ENCODE peak calls at places on chromosomes 3 and 15, in four cellular contexts. P is endothelial cell of umbilical vein, M is HepG2, W is K562. J is an unnamed sample.
A peak's percentile ranks its signal among the peaks of the same experiment; 100 is the strongest.

GRCh38 chr3:70245746-70246525 is 66.5 kb downstream of the MDFIC2 start:
- DNase-seq in P (no peak), M (no peak), W (no peak), J (no peak)

GRCh38 chr15:101038327-101039003 is 119.3 kb downstream of the LRRK1 start:
- DNase-seq in P (no peak), M (no peak), W (no peak), J (no peak)

GRCh38 chr15:68682330-68682729 is 103.5 kb downstream of the CORO2B start:
- DNase-seq in P (no peak), M (no peak), W (no peak), J (no peak)

GRCh38 chr3:71109241-71109976 is 474.1 kb downstream of the FOXP1 start:
- DNase-seq in P (peak; percentile 86), M (no peak), W (no peak), J (no peak)

GRCh38 chr3:105399611-105400010 is 32.9 kb downstream of the ALCAM start:
- DNase-seq in P (no peak), M (no peak), W (no peak), J (no peak)

GRCh38 chr3:125681146-125681545 is 85.8 kb upstream of the OSBPL11 start:
- DNase-seq in P (no peak), M (no peak), W (no peak), J (no peak)

GRCh38 chr3:13800064-13800463 is 79.8 kb downstream of the WNT7A start:
- DNase-seq in P (no peak), M (no peak), W (no peak), J (no peak)

GRCh38 chr3:42871592-42872196 is 4.0 kb downstream of the CYP8B1 start:
- DNase-seq in P (peak; percentile 16), M (no peak), W (no peak), J (no peak)

GRCh38 chr15:93213281-93213680 is 124.3 kb upstream of the RGMA start:
- DNase-seq in P (no peak), M (no peak), W (no peak), J (no peak)

GRCh38 chr15:67240235-67241131 is 14.0 kb downstream of the AAGAB start:
- DNase-seq in P (peak; percentile 16), M (peak; percentile 13), W (peak; percentile 9), J (peak; percentile 8)

GRCh38 chr3:113212845-113213375 is 1.6 kb downstream of the BOC start:
- DNase-seq in P (no peak), M (no peak), W (no peak), J (no peak)

GRCh38 chr15:66287461-66288055 is 5.8 kb upstream of the DIS3L start:
- DNase-seq in P (peak; percentile 48), M (no peak), W (peak; percentile 33), J (no peak)

GRCh38 chr3:43618142-43618541 is 3.7 kb downstream of the ANO10 start:
- DNase-seq in P (no peak), M (no peak), W (no peak), J (no peak)

GRCh38 chr15:49134683-49135341 is 20.6 kb downstream of the COPS2 start:
- DNase-seq in P (peak; percentile 82), M (no peak), W (no peak), J (no peak)

GRCh38 chr3:142355692-142356091 is 92.1 kb downstream of the XRN1 start:
- DNase-seq in P (no peak), M (no peak), W (no peak), J (peak; percentile 30)

GRCh38 chr3:159200176-159200575 is 398.3 kb downstream of the MFSD1 start:
- DNase-seq in P (no peak), M (no peak), W (no peak), J (no peak)

GRCh38 chr15:101020451-101020850 is 101.3 kb downstream of the LRRK1 start:
- DNase-seq in P (no peak), M (no peak), W (no peak), J (no peak)

GRCh38 chr3:123138819-123139517 is 62.8 kb upstream of the SEC22A start:
- DNase-seq in P (no peak), M (no peak), W (no peak), J (no peak)

GRCh38 chr15:55683366-55683765 is 59.6 kb downstream of the PRTG start:
- DNase-seq in P (no peak), M (no peak), W (no peak), J (no peak)

GRCh38 chr3:102302020-102302419 is 132.8 kb upstream of the ZPLD1 start:
- DNase-seq in P (no peak), M (no peak), W (no peak), J (no peak)

GRCh38 chr15:31308185-31308639 is 18.4 kb upstream of the KLF13 start:
- DNase-seq in P (no peak), M (no peak), W (no peak), J (no peak)

GRCh38 chr15:34107315-34107714 is 5.4 kb downstream of the PGBD4 start:
- DNase-seq in P (no peak), M (no peak), W (no peak), J (no peak)

GRCh38 chr15:65032823-65033537 is 3.5 kb upstream of the MTFMT start:
- DNase-seq in P (peak; percentile 74), M (peak; percentile 95), W (peak; percentile 72), J (no peak)

GRCh38 chr15:66298803-66299251 is 5.5 kb downstream of the DIS3L start:
- DNase-seq in P (no peak), M (no peak), W (no peak), J (no peak)

GRCh38 chr15:83092309-83092976 is 15.0 kb upstream of the TM6SF1 start:
- DNase-seq in P (peak; percentile 95), M (no peak), W (peak; percentile 96), J (no peak)

GRCh38 chr3:117407317-117407716 is 697.7 kb downstream of the TUSC7 start:
- DNase-seq in P (peak; percentile 40), M (peak; percentile 5), W (no peak), J (no peak)

GRCh38 chr3:69893274-69893673 is 106.3 kb upstream of the SAMMSON start:
- DNase-seq in P (no peak), M (no peak), W (no peak), J (no peak)

GRCh38 chr3:173785004-173785403 is 387.5 kb downstream of the NLGN1 start:
- DNase-seq in P (no peak), M (no peak), W (no peak), J (no peak)

GRCh38 chr3:152771120-152771519 is 63.8 kb upstream of the P2RY1 start:
- DNase-seq in P (no peak), M (no peak), W (no peak), J (no peak)

GRCh38 chr15:28995721-28996120 is 109.9 kb downstream of the APBA2 start:
- DNase-seq in P (no peak), M (no peak), W (no peak), J (no peak)

GRCh38 chr15:82081904-82082810 is 36.3 kb upstream of the MEX3B start:
- DNase-seq in P (no peak), M (no peak), W (peak; percentile 57), J (no peak)

GRCh38 chr3:10206166-10206511 is 41.4 kb downstream of the IRAK2 start:
- DNase-seq in P (no peak), M (no peak), W (no peak), J (no peak)

GRCh38 chr3:10204921-10205320 is 40.2 kb downstream of the IRAK2 start:
- DNase-seq in P (no peak), M (no peak), W (no peak), J (no peak)

GRCh38 chr3:10205461-10206165 is 40.9 kb downstream of the IRAK2 start:
- DNase-seq in P (peak; percentile 93), M (no peak), W (no peak), J (no peak)
- TF ChIP-seq MYC in P (no peak), M (no peak), W (no peak), J (no peak)

GRCh38 chr3:147034359-147034758 is 372.0 kb downstream of the ZIC4 start:
- DNase-seq in P (no peak), M (no peak), W (no peak), J (no peak)

DNA sequence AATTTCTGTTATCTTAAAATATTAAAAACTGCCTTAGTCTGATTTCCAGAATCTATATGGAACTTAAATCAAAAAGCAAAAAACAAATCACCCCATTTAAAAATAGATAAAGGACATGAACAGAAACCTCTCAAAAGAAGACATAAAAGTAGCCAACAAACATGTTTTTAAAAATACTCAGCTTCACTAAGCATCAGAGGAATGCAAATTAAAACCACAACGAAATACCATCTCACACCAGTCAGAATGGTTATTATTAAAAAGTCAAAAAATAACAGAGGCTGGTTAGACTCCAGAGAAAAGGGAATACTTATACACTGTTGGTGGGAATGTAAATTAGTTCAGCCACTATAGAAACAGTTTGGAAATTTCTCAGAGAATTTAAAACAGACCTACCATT is 367.9 kb downstream of the ZIC4 start:
- DNase-seq in P (no peak), M (no peak), W (no peak), J (no peak)
- TF ChIP-seq POLR2AphosphoS5 in P (no peak), M (no peak), W (no peak), J (no peak)

GRCh38 chr3:17369973-17370372 is 372.5 kb downstream of the TBC1D5 start:
- DNase-seq in P (no peak), M (no peak), W (no peak), J (no peak)

GRCh38 chr3:17372362-17372761 is 370.1 kb downstream of the TBC1D5 start:
- DNase-seq in P (no peak), M (no peak), W (no peak), J (no peak)

GRCh38 chr3:17373304-17373703 is 369.1 kb downstream of the TBC1D5 start:
- DNase-seq in P (no peak), M (no peak), W (no peak), J (no peak)

DNA sequence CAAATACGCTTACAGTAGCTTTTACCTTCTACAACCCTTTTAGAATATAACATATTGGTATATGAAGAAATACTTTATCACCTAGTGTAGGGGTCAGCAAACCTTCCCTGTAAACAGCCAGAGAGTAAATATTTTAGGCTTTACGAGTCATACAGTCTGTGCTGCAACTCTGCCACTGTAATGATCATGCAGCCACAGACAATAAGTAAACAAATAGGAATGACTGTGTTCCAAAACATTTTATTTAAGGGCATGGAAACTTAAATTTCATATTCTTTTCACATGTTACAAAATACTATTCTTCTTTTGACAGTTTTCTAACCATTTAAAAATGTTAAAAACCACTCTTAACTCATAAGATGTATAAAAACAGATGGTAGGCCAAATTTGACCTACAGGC is 369.6 kb downstream of the TBC1D5 start:
- DNase-seq in P (peak; percentile 6), M (peak; percentile 3), W (no peak), J (no peak)
- TF ChIP-seq MYC in P (no peak), M (no peak), W (no peak), J (no peak)

GRCh38 chr3:19331931-19332330 is 183.6 kb downstream of the KCNH8 start:
- DNase-seq in P (no peak), M (no peak), W (no peak), J (no peak)

DNA sequence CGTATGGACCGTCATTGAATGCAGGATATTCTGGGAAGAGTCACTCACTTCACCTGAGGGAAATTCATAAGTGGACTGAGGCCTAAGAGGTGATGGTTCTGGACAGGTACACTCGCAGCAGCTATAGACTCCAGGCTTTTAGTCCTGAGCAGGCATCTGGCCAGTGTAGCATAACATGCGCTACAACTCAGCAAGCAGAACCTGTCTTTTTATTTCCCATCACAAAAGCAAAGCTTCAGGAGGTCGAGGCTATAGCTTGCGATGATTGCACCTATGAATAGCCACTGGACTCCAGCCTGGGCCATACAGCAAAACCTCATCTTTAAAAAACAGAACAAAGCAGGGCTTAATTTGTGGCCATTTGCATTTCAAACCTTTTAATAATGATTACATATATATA is 185.8 kb downstream of the KCNH8 start:
- DNase-seq in P (no peak), M (no peak), W (no peak), J (no peak)
- TF ChIP-seq POLR2AphosphoS5 in P (no peak), M (no peak), W (no peak), J (no peak)